ENCODE peak calls at places on chromosomes 4 and X, in eight cellular contexts. One of them, this sample, is unnamed.

GRCh38 chr4:1237981-1238675 is 10.8 kb downstream of the CTBP1 start:
- DNase-seq in uterus: peak; percentile 11
- DNase-seq in right lobe of liver: peak; percentile 52
- DNase-seq in erythroblast: no peak
- DNase-seq in ovary: peak; percentile 15
- DNase-seq in H1: no peak
- DNase-seq in GM12892: no peak
- DNase-seq in body of pancreas: no peak
- DNase-seq in this sample: peak; percentile 44

GRCh38 chr4:31290836-31291235 is 570.7 kb downstream of the PCDH7 start:
- DNase-seq in ovary: no peak
- DNase-seq in right lobe of liver: no peak
- DNase-seq in GM12892: no peak
- DNase-seq in erythroblast: no peak
- DNase-seq in body of pancreas: no peak
- DNase-seq in H1: peak; percentile 46
- DNase-seq in uterus: no peak
- DNase-seq in this sample: no peak

GRCh38 chr4:10212901-10213300 is 96.3 kb upstream of the WDR1 start:
- DNase-seq in GM12892: no peak
- DNase-seq in body of pancreas: no peak
- DNase-seq in right lobe of liver: no peak
- DNase-seq in ovary: no peak
- DNase-seq in H1: no peak
- DNase-seq in uterus: no peak
- DNase-seq in erythroblast: no peak
- DNase-seq in this sample: no peak

GRCh38 chr4:121653214-121653613 is 43.6 kb downstream of the ANXA5 start:
- DNase-seq in GM12892: no peak
- DNase-seq in uterus: no peak
- DNase-seq in erythroblast: no peak
- DNase-seq in right lobe of liver: no peak
- DNase-seq in ovary: no peak
- DNase-seq in body of pancreas: no peak
- DNase-seq in H1: no peak
- DNase-seq in this sample: no peak

GRCh38 chr4:62051332-62051731 is 851.2 kb downstream of the ADGRL3 start:
- DNase-seq in erythroblast: no peak
- DNase-seq in body of pancreas: no peak
- DNase-seq in right lobe of liver: no peak
- DNase-seq in GM12892: no peak
- DNase-seq in uterus: no peak
- DNase-seq in H1: no peak
- DNase-seq in ovary: no peak
- DNase-seq in this sample: no peak

GRCh38 chr4:73577371-73577770 is 42.9 kb downstream of the RASSF6 start:
- DNase-seq in H1: no peak
- DNase-seq in right lobe of liver: no peak
- DNase-seq in erythroblast: no peak
- DNase-seq in GM12892: no peak
- DNase-seq in ovary: no peak
- DNase-seq in uterus: no peak
- DNase-seq in body of pancreas: no peak
- DNase-seq in this sample: no peak

GRCh38 chrX:78037881-78038280 is 66.2 kb upstream of the PGK1 start:
- DNase-seq in uterus: no peak
- DNase-seq in ovary: no peak
- DNase-seq in body of pancreas: no peak
- DNase-seq in right lobe of liver: no peak
- DNase-seq in erythroblast: no peak
- DNase-seq in GM12892: no peak
- DNase-seq in H1: no peak
- DNase-seq in this sample: no peak

GRCh38 chr4:156971623-156972369 is at the start of gene PDGFC:
- DNase-seq in H1: peak; percentile 87
- DNase-seq in ovary: peak; percentile 82
- DNase-seq in uterus: peak; percentile 81
- DNase-seq in GM12892: peak; percentile 5
- DNase-seq in body of pancreas: peak; percentile 84
- DNase-seq in erythroblast: peak; percentile 87
- DNase-seq in right lobe of liver: peak; percentile 92
- DNase-seq in this sample: peak; percentile 70

GRCh38 chr4:84499065-84499982 is at the start of gene NKX6-1:
- DNase-seq in uterus: peak; percentile 54
- DNase-seq in erythroblast: peak; percentile 80
- DNase-seq in H1: peak; percentile 93
- DNase-seq in GM12892: no peak
- DNase-seq in body of pancreas: peak; percentile 95
- DNase-seq in right lobe of liver: no peak
- DNase-seq in ovary: peak; percentile 76
- DNase-seq in this sample: peak; percentile 62

GRCh38 chr4:127880764-127881564 is at the start of gene PLK4:
- DNase-seq in body of pancreas: peak; percentile 96
- DNase-seq in erythroblast: peak; percentile 99
- DNase-seq in GM12892: peak; percentile 74
- DNase-seq in uterus: peak; percentile 92
- DNase-seq in H1: peak; percentile 96
- DNase-seq in ovary: peak; percentile 94
- DNase-seq in right lobe of liver: peak; percentile 98
- DNase-seq in this sample: peak; percentile 98
- TF ChIP-seq POLR2A in body of pancreas: no peak
- TF ChIP-seq POLR2A in erythroblast: peak; percentile 96
- TF ChIP-seq POLR2A in GM12892: peak; percentile 81
- TF ChIP-seq POLR2A in uterus: peak; percentile 2
- TF ChIP-seq POLR2A in H1: peak; percentile 92
- TF ChIP-seq POLR2A in ovary: no peak
- TF ChIP-seq POLR2A in right lobe of liver: no peak
- TF ChIP-seq POLR2A in this sample: no peak

GRCh38 chrX:386768-387575 is at the start of gene PPP2R3B:
- DNase-seq in ovary: peak; percentile 99
- DNase-seq in right lobe of liver: peak; percentile 100
- DNase-seq in uterus: peak; percentile 99
- DNase-seq in GM12892: peak; percentile 99
- DNase-seq in erythroblast: no peak
- DNase-seq in body of pancreas: peak; percentile 99
- DNase-seq in H1: peak; percentile 98
- DNase-seq in this sample: peak; percentile 99
- TF ChIP-seq POLR2A in ovary: peak; percentile 44
- TF ChIP-seq POLR2A in right lobe of liver: peak; percentile 66
- TF ChIP-seq POLR2A in uterus: peak; percentile 63
- TF ChIP-seq POLR2A in GM12892: peak; percentile 86
- TF ChIP-seq POLR2A in erythroblast: peak; percentile 86
- TF ChIP-seq POLR2A in body of pancreas: peak; percentile 86
- TF ChIP-seq POLR2A in H1: peak; percentile 86
- TF ChIP-seq POLR2A in this sample: peak; percentile 61

DNA sequence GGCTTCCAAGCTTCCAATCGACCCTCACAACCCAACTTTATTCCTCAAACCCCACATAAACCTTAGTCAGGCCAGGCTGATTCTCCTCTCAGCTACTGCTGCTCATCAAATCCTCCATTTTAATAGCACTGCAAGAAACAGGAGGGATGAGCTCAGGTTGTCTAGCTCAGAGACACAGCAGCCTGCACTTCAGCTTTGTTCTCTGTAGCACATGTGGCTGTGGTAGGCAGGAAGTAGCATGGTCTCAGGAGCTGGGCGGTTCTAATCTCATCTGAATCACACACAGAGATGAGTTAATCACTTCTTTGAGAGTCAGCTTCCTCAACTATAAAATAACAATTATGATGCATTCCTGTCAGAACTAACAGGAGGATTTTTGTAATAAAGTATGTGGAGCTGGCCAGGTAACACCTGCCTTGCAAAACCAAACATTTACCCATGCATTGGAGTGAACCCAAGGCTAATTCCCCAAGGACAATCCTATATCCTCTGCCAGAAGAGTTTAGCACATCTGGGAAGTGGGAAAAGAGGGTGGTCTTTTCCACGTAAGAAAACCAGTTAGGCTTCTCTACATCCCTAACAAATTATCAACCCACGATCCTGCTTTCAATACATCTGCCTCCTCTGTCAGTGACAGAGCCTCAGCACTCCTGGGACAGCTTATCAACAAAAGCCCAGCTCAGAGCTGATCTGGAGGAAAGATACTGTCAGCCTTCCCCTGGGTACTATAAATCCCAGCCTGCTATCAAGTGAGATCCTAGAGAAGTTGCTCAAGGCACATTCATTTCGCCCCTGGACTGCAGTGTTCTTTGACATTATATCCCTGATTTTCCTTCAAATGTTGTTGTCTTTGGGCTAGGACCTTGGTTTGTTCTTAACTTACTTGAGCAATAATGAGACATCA is 32.8 kb downstream of the ELOVL6 start:
- DNase-seq in uterus: no peak
- DNase-seq in GM12892: no peak
- DNase-seq in ovary: no peak
- DNase-seq in body of pancreas: no peak
- DNase-seq in H1: no peak
- DNase-seq in right lobe of liver: no peak
- DNase-seq in erythroblast: peak; percentile 29
- DNase-seq in this sample: peak; percentile 23
- TF ChIP-seq POLR2A in uterus: no peak
- TF ChIP-seq POLR2A in GM12892: no peak
- TF ChIP-seq POLR2A in ovary: no peak
- TF ChIP-seq POLR2A in body of pancreas: no peak
- TF ChIP-seq POLR2A in H1: no peak
- TF ChIP-seq POLR2A in right lobe of liver: peak; percentile 11
- TF ChIP-seq POLR2A in erythroblast: no peak
- TF ChIP-seq POLR2A in this sample: no peak

GRCh38 chrX:52934704-52935468 is 23.4 kb downstream of the FAM156A start:
- DNase-seq in uterus: peak; percentile 96
- DNase-seq in ovary: peak; percentile 97
- DNase-seq in H1: peak; percentile 91
- DNase-seq in right lobe of liver: peak; percentile 97
- DNase-seq in body of pancreas: peak; percentile 97
- DNase-seq in erythroblast: peak; percentile 93
- DNase-seq in GM12892: peak; percentile 83
- DNase-seq in this sample: peak; percentile 98
- TF ChIP-seq POLR2A in uterus: peak; percentile 82
- TF ChIP-seq POLR2A in ovary: peak; percentile 54
- TF ChIP-seq POLR2A in H1: peak; percentile 81
- TF ChIP-seq POLR2A in right lobe of liver: peak; percentile 83
- TF ChIP-seq POLR2A in body of pancreas: peak; percentile 84
- TF ChIP-seq POLR2A in erythroblast: peak; percentile 72
- TF ChIP-seq POLR2A in GM12892: peak; percentile 69
- TF ChIP-seq POLR2A in this sample: peak; percentile 77

DNA sequence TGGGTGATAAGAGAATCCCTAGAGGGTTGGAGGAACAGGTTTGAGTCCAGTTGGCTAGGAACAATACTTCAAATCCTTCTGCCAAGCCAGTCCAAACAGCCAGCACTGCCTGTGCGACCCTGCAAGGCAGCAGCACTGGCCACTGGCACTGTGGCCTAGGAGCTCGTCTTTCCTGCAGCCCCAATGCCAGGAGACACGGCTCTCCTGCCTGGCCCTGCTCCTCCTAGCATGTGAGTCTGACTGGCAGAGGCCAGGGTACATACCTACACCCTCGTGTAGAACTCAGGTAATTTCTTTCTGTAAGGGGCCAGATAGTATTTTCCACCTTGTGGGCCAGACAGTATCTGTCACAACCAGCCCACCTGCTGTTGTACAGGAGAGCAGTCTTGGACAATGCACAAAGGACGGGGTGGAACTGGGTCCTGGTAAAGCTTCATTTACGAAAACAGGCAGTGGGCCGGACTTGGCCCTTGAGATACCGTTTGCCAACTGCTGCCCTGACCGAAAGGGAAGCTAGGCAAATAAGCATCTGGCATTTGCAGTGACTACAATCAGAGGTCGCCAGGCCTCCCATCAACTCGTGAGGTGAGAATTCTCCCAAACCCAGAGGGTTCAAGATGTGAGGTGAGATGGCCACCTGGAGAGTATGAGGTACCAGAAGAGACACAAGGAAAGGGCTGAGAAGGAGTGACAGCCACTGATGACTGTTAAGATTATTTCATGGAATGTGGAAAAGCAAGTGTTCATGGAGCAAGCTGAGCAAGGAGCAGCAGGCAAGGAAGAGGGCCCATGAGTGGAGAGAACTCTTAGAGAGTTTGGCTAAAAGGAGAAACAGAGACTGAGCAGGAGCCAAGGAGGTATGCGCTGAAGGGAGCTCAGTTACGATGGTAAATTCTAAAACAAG is 29.8 kb upstream of the IRAK1 start:
- DNase-seq in ovary: no peak
- DNase-seq in H1: no peak
- DNase-seq in right lobe of liver: no peak
- DNase-seq in GM12892: no peak
- DNase-seq in erythroblast: no peak
- DNase-seq in uterus: no peak
- DNase-seq in body of pancreas: no peak
- DNase-seq in this sample: no peak
- TF ChIP-seq POLR2A in ovary: no peak
- TF ChIP-seq POLR2A in H1: no peak
- TF ChIP-seq POLR2A in right lobe of liver: no peak
- TF ChIP-seq POLR2A in GM12892: no peak
- TF ChIP-seq POLR2A in erythroblast: no peak
- TF ChIP-seq POLR2A in uterus: no peak
- TF ChIP-seq POLR2A in body of pancreas: no peak
- TF ChIP-seq POLR2A in this sample: no peak

This sample was measured in Peyer's patch.